ENCODE peak calls at places on chromosome 2, in eight cellular contexts. K is H9; C is NCI-H1092; W is islet precursor cell; X is neuronal stem cell; E is stimulated activated CD8-positive, alpha-beta memory T cell treated with anti-CD3 and anti-CD28 coated beads, Interleukin-4, amount 100 ng/mL, for 24 hours; I is sciatic nerve; F is BJ. Y is an unnamed sample.

GRCh38 chr2:227515742-227516141 is 43.8 kb downstream of the AGFG1 start:
- DNase-seq in C (no peak), W (no peak), I (no peak), K (no peak), X (no peak), E (no peak), F (no peak), Y (peak)

GRCh38 chr2:32951672-32952071 is 4.9 kb downstream of the LTBP1 start:
- DNase-seq in W (no peak), I (no peak), X (no peak), K (no peak), E (no peak), F (no peak), C (no peak), Y (no peak)

GRCh38 chr2:201444676-201445441 is 6.4 kb downstream of the TRAK2 start:
- DNase-seq in E (no peak), I (no peak), W (no peak), K (no peak), C (no peak), F (no peak), X (no peak), Y (no peak)

GRCh38 chr2:144771348-144771747 is 251.4 kb upstream of the ZEB2 start:
- DNase-seq in I (no peak), E (no peak), W (no peak), F (no peak), K (no peak), C (no peak), X (no peak), Y (no peak)

GRCh38 chr2:158103358-158104021 is 1.8 kb downstream of the UPP2 start:
- DNase-seq in X (no peak), F (peak), W (no peak), K (no peak), C (no peak), E (no peak), I (no peak), Y (no peak)

GRCh38 chr2:153354406-153354805 is 124.2 kb downstream of the RPRM start:
- DNase-seq in I (no peak), X (no peak), K (no peak), E (no peak), C (no peak), F (no peak), W (no peak), Y (no peak)

GRCh38 chr2:233857511-233858118 is 3.3 kb upstream of the HJURP start:
- DNase-seq in I (no peak), E (peak), F (no peak), K (peak), W (no peak), C (no peak), X (no peak), Y (peak)

GRCh38 chr2:163419000-163419575 is 316.7 kb downstream of the FIGN start:
- DNase-seq in C (no peak), K (no peak), F (no peak), W (no peak), E (no peak), X (no peak), I (no peak), Y (no peak)

GRCh38 chr2:121599963-121600651 is 49.2 kb downstream of the CLASP1 start:
- DNase-seq in X (no peak), I (no peak), F (no peak), W (no peak), C (no peak), K (no peak), E (no peak), Y (peak)

GRCh38 chr2:10781746-10782145 is 30.8 kb downstream of the PDIA6 start:
- DNase-seq in K (no peak), W (no peak), C (no peak), I (no peak), E (no peak), X (no peak), F (no peak), Y (no peak)

GRCh38 chr2:16553222-16553621 is 112.4 kb downstream of the CYRIA start:
- DNase-seq in C (no peak), K (peak), I (no peak), E (no peak), X (peak), W (no peak), F (no peak), Y (no peak)

GRCh38 chr2:17752281-17752680 is 1.3 kb downstream of the SMC6 start:
- DNase-seq in C (no peak), I (no peak), F (no peak), E (no peak), X (no peak), K (no peak), W (no peak), Y (no peak)

GRCh38 chr2:25443766-25444165 is 102.0 kb upstream of the DNMT3A start:
- DNase-seq in K (no peak), C (no peak), F (no peak), W (no peak), E (no peak), X (no peak), I (no peak), Y (no peak)

GRCh38 chr2:111095426-111095825 is 25.3 kb upstream of the BCL2L11 start:
- DNase-seq in X (no peak), I (no peak), K (no peak), E (no peak), C (no peak), W (no peak), F (no peak), Y (no peak)

GRCh38 chr2:161171595-161171929 is 11.3 kb downstream of the TANK start:
- DNase-seq in I (no peak), K (no peak), E (no peak), X (no peak), F (no peak), C (no peak), W (no peak), Y (peak)

Y was measured in EH.